ENCODE peak calls at places on chromosomes 13 and 19, in four cellular contexts. O, P, Y and Z are unnamed samples.

GRCh38 chr19:34967551-34967950 is 3.5 kb upstream of the ZNF792 start:
- DNase-seq in Y (no peak), O (no peak), P (no peak), Z (no peak)

GRCh38 chr13:110185696-110186095 is 121.3 kb downstream of the COL4A1 start:
- DNase-seq in O (no peak), Y (no peak), P (no peak), Z (peak)

GRCh38 chr19:17479325-17479791 is 9.0 kb downstream of the SLC27A1 start:
- DNase-seq in O (no peak), P (no peak), Y (peak), Z (peak)

GRCh38 chr13:42893346-42893745 is 98.7 kb downstream of the EPSTI1 start:
- DNase-seq in O (no peak), P (no peak), Y (peak), Z (peak)

GRCh38 chr19:17497149-17497798 is 14.2 kb upstream of the PGLS start:
- DNase-seq in Y (no peak), P (no peak), O (no peak), Z (no peak)

GRCh38 chr13:95201814-95202521 is 99.3 kb downstream of the ABCC4 start:
- DNase-seq in P (no peak), Y (peak), O (no peak), Z (no peak)

GRCh38 chr19:12064266-12065099 is at the start of gene ZNF844:
- DNase-seq in O (peak), Y (peak), P (no peak), Z (peak)

GRCh38 chr19:35268546-35269424 is at the start of gene USF2:
- DNase-seq in O (no peak), P (peak), Y (peak), Z (peak)

GRCh38 chr13:21949818-21950429 is 279.1 kb downstream of the FGF9 start:
- DNase-seq in O (no peak), Y (no peak), P (no peak), Z (no peak)

GRCh38 chr13:91078093-91078679 is 269.3 kb upstream of the MIR17HG start:
- DNase-seq in P (peak), O (no peak), Y (peak), Z (no peak)

GRCh38 chr13:114226088-114226487 is 8.6 kb upstream of the CDC16 start:
- DNase-seq in Y (no peak), P (no peak), O (no peak), Z (no peak)

GRCh38 chr19:43467730-43468129 is 2.3 kb upstream of the LYPD3 start:
- DNase-seq in P (no peak), O (no peak), Y (peak), Z (peak)

GRCh38 chr19:18007939-18008673 is at the start of gene ARRDC2:
- DNase-seq in O (peak), P (no peak), Y (peak), Z (peak)

GRCh38 chr13:86298741-86299140 is 499.5 kb upstream of the SLITRK6 start:
- DNase-seq in O (no peak), P (no peak), Y (no peak), Z (no peak)

GRCh38 chr13:110105136-110105535 is 201.8 kb downstream of the COL4A1 start:
- DNase-seq in O (no peak), P (no peak), Y (no peak), Z (no peak)

GRCh38 chr19:36417752-36418286 is 625 bp downstream of the ZFP82 start:
- DNase-seq in O (peak), Y (no peak), P (no peak), Z (no peak)

GRCh38 chr19:15154002-15154612 is 46.7 kb downstream of the NOTCH3 start:
- DNase-seq in O (no peak), Y (peak), P (peak), Z (peak)

GRCh38 chr19:55103190-55103589 is 14.2 kb downstream of the PPP1R12C start:
- DNase-seq in Y (no peak), P (no peak), O (no peak), Z (no peak)

GRCh38 chr13:106104281-106104901 is 431.1 kb downstream of the EFNB2 start:
- DNase-seq in Y (peak), O (no peak), P (peak), Z (peak)

GRCh38 chr13:98295371-98295770 is 118.3 kb upstream of the RNF113B start:
- DNase-seq in P (no peak), O (no peak), Y (peak), Z (peak)

GRCh38 chr13:87535911-87536310 is 135.3 kb upstream of the SLITRK5 start:
- DNase-seq in Y (no peak), P (no peak), O (no peak), Z (no peak)

GRCh38 chr13:108003626-108004025 is 211.7 kb downstream of the LIG4 start:
- DNase-seq in O (no peak), Y (no peak), P (no peak), Z (no peak)

GRCh38 chr13:109465151-109465550 is 321.2 kb downstream of the IRS2 start:
- DNase-seq in O (no peak), Y (peak), P (no peak), Z (peak)

GRCh38 chr19:37691881-37692504 is 27.6 kb downstream of the ZNF607 start:
- DNase-seq in O (peak), Y (peak), P (no peak), Z (peak)

GRCh38 chr19:30063184-30064020 is 121.4 kb downstream of the URI1 start:
- DNase-seq in O (no peak), Y (no peak), P (no peak), Z (no peak)

GRCh38 chr13:44280461-44280860 is 93.2 kb upstream of the SERP2 start:
- DNase-seq in Y (peak), P (no peak), O (no peak), Z (peak)

DNA sequence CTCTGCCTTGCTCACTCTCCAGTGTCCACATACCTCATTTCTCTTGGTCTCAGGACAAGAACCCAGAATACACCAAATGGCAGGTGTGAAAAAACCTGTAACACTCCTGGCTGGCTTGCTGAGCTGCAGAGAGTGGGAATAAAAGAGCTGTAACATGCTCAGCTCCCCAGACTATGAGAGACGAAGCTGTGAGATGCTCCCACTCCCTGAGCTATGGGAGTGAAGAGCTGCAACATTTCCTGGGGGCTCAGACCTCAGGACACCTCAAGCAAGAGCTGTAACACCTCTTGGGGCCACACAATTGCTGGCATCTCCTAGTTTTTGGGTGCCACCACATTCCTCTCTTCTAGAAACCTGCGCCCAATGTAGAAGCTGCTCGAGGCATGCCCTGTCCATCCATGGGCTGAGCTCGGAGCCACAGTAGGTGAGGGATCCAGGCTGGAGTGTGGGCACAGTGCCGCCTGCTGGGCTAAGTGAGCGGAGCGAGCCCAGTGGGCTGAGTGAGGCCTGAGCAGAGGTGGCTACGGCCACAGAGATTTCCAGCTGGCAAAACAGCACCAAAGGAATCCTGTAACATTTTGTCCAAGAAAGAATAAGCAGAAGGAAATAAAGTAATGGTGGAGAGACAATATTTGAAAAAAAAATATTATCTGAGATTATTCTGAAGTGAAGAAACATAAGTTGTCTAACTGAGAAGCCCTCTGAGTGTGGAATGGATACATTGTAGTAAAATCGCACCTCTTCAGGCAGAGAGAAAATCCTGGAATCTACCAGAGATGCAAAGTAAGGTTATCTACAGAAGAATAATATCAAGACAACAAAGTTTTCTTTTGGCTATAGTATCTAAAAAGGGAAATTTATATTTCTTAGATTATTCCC is 186.2 kb upstream of the PCDH9 start:
- DNase-seq in O (no peak), P (peak), Y (peak), Z (peak)
- TF ChIP-seq CTCF in O (no peak), P (peak), Y (no peak), Z (peak)

DNA sequence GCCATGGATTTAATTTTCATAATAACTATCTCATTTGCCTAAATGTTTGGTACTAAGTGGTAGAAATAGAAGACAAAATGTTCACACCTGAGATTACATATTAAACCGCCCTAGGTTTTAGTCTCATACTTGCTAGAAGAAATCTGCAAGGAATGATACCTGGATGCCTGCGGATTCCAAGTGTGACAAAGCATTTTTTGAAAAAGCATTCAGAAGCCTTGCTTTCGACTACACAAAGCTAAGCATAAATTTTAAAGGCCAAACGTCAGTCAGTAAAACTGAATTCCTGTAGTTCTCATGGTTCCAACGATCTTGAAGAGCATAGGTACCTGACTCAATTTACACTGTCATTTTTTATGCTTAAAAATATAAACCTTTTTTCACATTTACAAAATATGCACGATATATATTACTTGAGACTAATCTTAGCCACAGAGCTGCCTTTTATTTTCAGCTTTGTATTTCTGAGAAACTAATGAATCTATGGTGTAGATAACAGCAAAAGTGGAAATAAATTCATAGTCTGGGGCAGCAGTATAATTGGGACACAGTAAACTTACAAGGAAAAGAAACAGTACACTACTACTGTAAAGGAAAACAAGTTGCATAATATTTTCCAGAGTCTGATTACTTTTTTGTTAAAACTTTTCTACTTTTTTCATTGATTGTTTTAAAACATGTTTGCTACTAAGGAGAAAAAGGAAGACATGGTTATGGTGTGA is 1.2 kb upstream of the LRRC63 start:
- DNase-seq in P (no peak), Y (no peak), O (no peak), Z (no peak)
- TF ChIP-seq CTCF in P (no peak), Y (no peak), O (no peak), Z (no peak)

DNA sequence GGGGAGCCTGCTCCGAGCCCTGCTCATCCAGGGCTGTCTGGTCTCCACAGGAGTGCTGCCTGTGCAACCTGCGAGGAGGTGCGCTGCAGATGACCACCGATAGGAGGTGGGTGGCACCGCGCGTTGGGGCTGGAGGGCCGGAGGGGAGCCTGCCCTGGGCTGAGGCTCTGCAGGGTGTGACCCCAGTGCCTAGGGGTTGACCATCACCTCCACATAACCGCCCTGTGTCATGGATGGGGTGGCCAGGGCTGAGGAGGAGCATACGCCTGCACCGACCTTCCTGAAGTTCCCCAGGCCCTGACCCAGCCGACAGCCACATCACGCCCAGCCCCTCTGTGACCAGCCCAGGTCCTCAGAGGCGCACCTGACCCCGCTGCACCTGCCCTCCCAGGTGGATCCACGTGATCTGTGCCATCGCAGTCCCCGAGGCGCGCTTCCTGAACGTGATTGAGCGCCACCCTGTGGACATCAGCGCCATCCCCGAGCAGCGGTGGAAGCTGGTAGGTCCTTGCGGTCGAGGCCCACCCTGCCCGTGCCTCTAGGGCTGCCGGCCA is 168.7 kb downstream of the KDM4B start:
- DNase-seq in P (no peak), Y (no peak), O (no peak), Z (no peak)
- TF ChIP-seq CTCF in P (no peak), Y (no peak), O (no peak), Z (no peak)

GRCh38 chr13:68264692-68265091 is 1034.6 kb upstream of the PCDH9 start:
- DNase-seq in Y (no peak), P (no peak), O (no peak), Z (no peak)

GRCh38 chr13:68257111-68257842 is 1027.1 kb upstream of the PCDH9 start:
- DNase-seq in P (no peak), Y (peak), O (no peak), Z (peak)

GRCh38 chr13:68261105-68261504 is 1031.0 kb upstream of the PCDH9 start:
- DNase-seq in O (no peak), Y (no peak), P (no peak), Z (no peak)
- TF ChIP-seq CTCF in O (no peak), Y (no peak), P (no peak), Z (no peak)

DNA sequence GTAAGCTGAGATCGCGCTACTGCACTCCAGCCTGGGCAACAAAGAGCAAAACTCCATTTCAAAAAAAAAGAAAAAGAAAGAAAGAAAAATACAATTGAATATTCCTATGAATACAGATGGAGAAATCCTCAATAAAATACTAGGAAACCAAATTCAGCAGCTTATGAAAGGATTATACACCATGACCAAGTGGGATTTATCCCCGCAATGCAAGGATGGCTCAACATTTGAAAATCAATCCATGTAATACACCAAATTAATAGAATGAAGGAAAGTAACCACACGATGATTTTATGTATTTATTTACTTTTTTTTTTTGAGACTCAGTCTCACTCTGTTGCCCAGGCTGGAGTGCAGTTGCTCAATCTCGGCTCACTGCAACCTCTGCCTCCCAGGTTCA is 19.5 kb upstream of the TM6SF2 start:
- DNase-seq in Y (no peak), O (no peak), P (no peak), Z (no peak)
- TF ChIP-seq CTCF in Y (no peak), O (no peak), P (no peak), Z (no peak)